ENCODE peak calls at places on chromosomes 4 and X, in five cellular contexts. One of them, this sample, is unnamed.

GRCh38 chr4:153159016-153159415 is 45.2 kb upstream of the TRIM2 start:
- DNase-seq in ascending aorta: no peak
- DNase-seq in lower lobe of right lung: no peak
- DNase-seq in NCI-H1417: no peak
- DNase-seq in stimulated activated CD4-positive, alpha-beta T cell treated with anti-CD3 and anti-CD28 coated beads, TNF-alpha, amount 100 ng/mL, for 48 hours: no peak
- DNase-seq in this sample: no peak

GRCh38 chr4:26425953-26426352 is 64.3 kb downstream of the CCKAR start:
- DNase-seq in lower lobe of right lung: no peak
- DNase-seq in ascending aorta: no peak
- DNase-seq in stimulated activated CD4-positive, alpha-beta T cell treated with anti-CD3 and anti-CD28 coated beads, TNF-alpha, amount 100 ng/mL, for 48 hours: no peak
- DNase-seq in NCI-H1417: no peak
- DNase-seq in this sample: no peak

GRCh38 chr4:176319237-176319703 is 496 bp upstream of the SPCS3 start:
- DNase-seq in stimulated activated CD4-positive, alpha-beta T cell treated with anti-CD3 and anti-CD28 coated beads, TNF-alpha, amount 100 ng/mL, for 48 hours: no peak
- DNase-seq in ascending aorta: no peak
- DNase-seq in NCI-H1417: no peak
- DNase-seq in lower lobe of right lung: no peak
- DNase-seq in this sample: no peak

GRCh38 chr4:174449152-174449551 is 73.1 kb downstream of the HPGD start:
- DNase-seq in ascending aorta: no peak
- DNase-seq in lower lobe of right lung: no peak
- DNase-seq in NCI-H1417: no peak
- DNase-seq in stimulated activated CD4-positive, alpha-beta T cell treated with anti-CD3 and anti-CD28 coated beads, TNF-alpha, amount 100 ng/mL, for 48 hours: no peak
- DNase-seq in this sample: no peak

GRCh38 chr4:52554606-52555355 is 104.3 kb downstream of the USP46 start:
- DNase-seq in NCI-H1417: no peak
- DNase-seq in stimulated activated CD4-positive, alpha-beta T cell treated with anti-CD3 and anti-CD28 coated beads, TNF-alpha, amount 100 ng/mL, for 48 hours: no peak
- DNase-seq in lower lobe of right lung: no peak
- DNase-seq in ascending aorta: no peak
- DNase-seq in this sample: no peak

GRCh38 chr4:159283697-159284492 is 181.0 kb downstream of the RAPGEF2 start:
- DNase-seq in NCI-H1417: no peak
- DNase-seq in ascending aorta: no peak
- DNase-seq in stimulated activated CD4-positive, alpha-beta T cell treated with anti-CD3 and anti-CD28 coated beads, TNF-alpha, amount 100 ng/mL, for 48 hours: no peak
- DNase-seq in lower lobe of right lung: no peak
- DNase-seq in this sample: no peak

GRCh38 chrX:12241026-12241425 is 102.8 kb downstream of the FRMPD4 start:
- DNase-seq in NCI-H1417: no peak
- DNase-seq in stimulated activated CD4-positive, alpha-beta T cell treated with anti-CD3 and anti-CD28 coated beads, TNF-alpha, amount 100 ng/mL, for 48 hours: no peak
- DNase-seq in lower lobe of right lung: no peak
- DNase-seq in ascending aorta: no peak
- DNase-seq in this sample: no peak

GRCh38 chr4:86306816-86307215 is 53.0 kb downstream of the MAPK10 start:
- DNase-seq in lower lobe of right lung: no peak
- DNase-seq in ascending aorta: no peak
- DNase-seq in NCI-H1417: no peak
- DNase-seq in stimulated activated CD4-positive, alpha-beta T cell treated with anti-CD3 and anti-CD28 coated beads, TNF-alpha, amount 100 ng/mL, for 48 hours: no peak
- DNase-seq in this sample: no peak

GRCh38 chrX:2897311-2897689 is 31.8 kb downstream of the ARSD start:
- DNase-seq in stimulated activated CD4-positive, alpha-beta T cell treated with anti-CD3 and anti-CD28 coated beads, TNF-alpha, amount 100 ng/mL, for 48 hours: no peak
- DNase-seq in lower lobe of right lung: no peak
- DNase-seq in NCI-H1417: no peak
- DNase-seq in ascending aorta: no peak
- DNase-seq in this sample: no peak

GRCh38 chrX:111098874-111099273 is 2.9 kb downstream of the PAK3 start:
- DNase-seq in lower lobe of right lung: peak; percentile 52
- DNase-seq in ascending aorta: peak; percentile 65
- DNase-seq in NCI-H1417: no peak
- DNase-seq in stimulated activated CD4-positive, alpha-beta T cell treated with anti-CD3 and anti-CD28 coated beads, TNF-alpha, amount 100 ng/mL, for 48 hours: no peak
- DNase-seq in this sample: no peak

GRCh38 chrX:71577682-71578081 is 555 bp upstream of the GCNA start:
- DNase-seq in stimulated activated CD4-positive, alpha-beta T cell treated with anti-CD3 and anti-CD28 coated beads, TNF-alpha, amount 100 ng/mL, for 48 hours: no peak
- DNase-seq in NCI-H1417: no peak
- DNase-seq in lower lobe of right lung: no peak
- DNase-seq in ascending aorta: no peak
- DNase-seq in this sample: no peak

GRCh38 chr4:113292371-113293042 is 243.1 kb downstream of the ANK2 start:
- DNase-seq in NCI-H1417: peak; percentile 50
- DNase-seq in stimulated activated CD4-positive, alpha-beta T cell treated with anti-CD3 and anti-CD28 coated beads, TNF-alpha, amount 100 ng/mL, for 48 hours: no peak
- DNase-seq in lower lobe of right lung: no peak
- DNase-seq in ascending aorta: peak; percentile 69
- DNase-seq in this sample: no peak

GRCh38 chrX:14029039-14029424 is 660 bp downstream of the GEMIN8 start:
- DNase-seq in lower lobe of right lung: no peak
- DNase-seq in stimulated activated CD4-positive, alpha-beta T cell treated with anti-CD3 and anti-CD28 coated beads, TNF-alpha, amount 100 ng/mL, for 48 hours: no peak
- DNase-seq in ascending aorta: no peak
- DNase-seq in NCI-H1417: no peak
- DNase-seq in this sample: no peak

GRCh38 chr4:52751349-52751911 is at the start of gene ERVMER34-1:
- DNase-seq in stimulated activated CD4-positive, alpha-beta T cell treated with anti-CD3 and anti-CD28 coated beads, TNF-alpha, amount 100 ng/mL, for 48 hours: no peak
- DNase-seq in lower lobe of right lung: peak; percentile 80
- DNase-seq in NCI-H1417: no peak
- DNase-seq in ascending aorta: no peak
- DNase-seq in this sample: no peak

GRCh38 chr4:174318829-174319764 is 35.4 kb downstream of the CEP44 start:
- DNase-seq in lower lobe of right lung: no peak
- DNase-seq in ascending aorta: no peak
- DNase-seq in stimulated activated CD4-positive, alpha-beta T cell treated with anti-CD3 and anti-CD28 coated beads, TNF-alpha, amount 100 ng/mL, for 48 hours: no peak
- DNase-seq in NCI-H1417: peak; percentile 27
- DNase-seq in this sample: no peak

GRCh38 chrX:30593435-30594200 is 16.1 kb upstream of the TASL start:
- DNase-seq in stimulated activated CD4-positive, alpha-beta T cell treated with anti-CD3 and anti-CD28 coated beads, TNF-alpha, amount 100 ng/mL, for 48 hours: no peak
- DNase-seq in ascending aorta: no peak
- DNase-seq in NCI-H1417: no peak
- DNase-seq in lower lobe of right lung: no peak
- DNase-seq in this sample: no peak

GRCh38 chr4:65316534-65316933 is 353.8 kb downstream of the EPHA5 start:
- DNase-seq in ascending aorta: no peak
- DNase-seq in NCI-H1417: no peak
- DNase-seq in lower lobe of right lung: no peak
- DNase-seq in stimulated activated CD4-positive, alpha-beta T cell treated with anti-CD3 and anti-CD28 coated beads, TNF-alpha, amount 100 ng/mL, for 48 hours: no peak
- DNase-seq in this sample: no peak

GRCh38 chr4:181330654-181331595 is 912.3 kb upstream of the TENM3 start:
- DNase-seq in ascending aorta: no peak
- DNase-seq in lower lobe of right lung: no peak
- DNase-seq in stimulated activated CD4-positive, alpha-beta T cell treated with anti-CD3 and anti-CD28 coated beads, TNF-alpha, amount 100 ng/mL, for 48 hours: no peak
- DNase-seq in NCI-H1417: no peak
- DNase-seq in this sample: no peak

GRCh38 chr4:58225460-58225859 is 1115.3 kb upstream of the IGFBP7 start:
- DNase-seq in stimulated activated CD4-positive, alpha-beta T cell treated with anti-CD3 and anti-CD28 coated beads, TNF-alpha, amount 100 ng/mL, for 48 hours: no peak
- DNase-seq in ascending aorta: no peak
- DNase-seq in lower lobe of right lung: no peak
- DNase-seq in NCI-H1417: no peak
- DNase-seq in this sample: no peak

GRCh38 chr4:87677731-87678130 is 27.7 kb downstream of the DMP1 start:
- DNase-seq in stimulated activated CD4-positive, alpha-beta T cell treated with anti-CD3 and anti-CD28 coated beads, TNF-alpha, amount 100 ng/mL, for 48 hours: no peak
- DNase-seq in lower lobe of right lung: no peak
- DNase-seq in NCI-H1417: no peak
- DNase-seq in ascending aorta: no peak
- DNase-seq in this sample: no peak

GRCh38 chrX:66176134-66176533 is 12.1 kb downstream of the HEPH start:
- DNase-seq in NCI-H1417: no peak
- DNase-seq in lower lobe of right lung: no peak
- DNase-seq in ascending aorta: no peak
- DNase-seq in stimulated activated CD4-positive, alpha-beta T cell treated with anti-CD3 and anti-CD28 coated beads, TNF-alpha, amount 100 ng/mL, for 48 hours: no peak
- DNase-seq in this sample: no peak

GRCh38 chr4:40514409-40515025 is 115.1 kb downstream of the RBM47 start:
- DNase-seq in lower lobe of right lung: no peak
- DNase-seq in NCI-H1417: no peak
- DNase-seq in stimulated activated CD4-positive, alpha-beta T cell treated with anti-CD3 and anti-CD28 coated beads, TNF-alpha, amount 100 ng/mL, for 48 hours: no peak
- DNase-seq in ascending aorta: no peak
- DNase-seq in this sample: no peak

GRCh38 chr4:59553063-59553738 is 1646.9 kb upstream of the ADGRL3 start:
- DNase-seq in stimulated activated CD4-positive, alpha-beta T cell treated with anti-CD3 and anti-CD28 coated beads, TNF-alpha, amount 100 ng/mL, for 48 hours: no peak
- DNase-seq in ascending aorta: no peak
- DNase-seq in NCI-H1417: no peak
- DNase-seq in lower lobe of right lung: no peak
- DNase-seq in this sample: no peak